ENCODE peak calls at places on chromosomes 16 and 17, in four cellular contexts. V is tibial nerve, Z is DND-41, N is GM23248. H is an unnamed sample.
A peak's percentile ranks its signal among the peaks of the same experiment; 100 is the strongest.

GRCh38 chr16:64751906-64752305 is 370.0 kb downstream of the CDH11 start:
- DNase-seq in V (no peak), Z (no peak), N (peak; percentile 86), H (no peak)

GRCh38 chr16:89983550-89983949 is 35.0 kb downstream of the DEF8 start:
- DNase-seq in V (no peak), Z (no peak), N (no peak), H (no peak)

GRCh38 chr17:965311-965989 is 14.1 kb downstream of the NXN start:
- DNase-seq in V (no peak), Z (no peak), N (no peak), H (no peak)

GRCh38 chr16:66930189-66930588 is 4.0 kb downstream of the CIAO2B start:
- DNase-seq in V (no peak), Z (no peak), N (peak; percentile 81), H (no peak)

GRCh38 chr17:17711708-17712141 is 30.5 kb downstream of the RAI1 start:
- DNase-seq in V (no peak), Z (no peak), N (no peak), H (no peak)

GRCh38 chr17:28991779-28992178 is 14.1 kb downstream of the SEZ6 start:
- DNase-seq in V (no peak), Z (no peak), N (no peak), H (no peak)

GRCh38 chr16:30417447-30418349 is 10.3 kb downstream of the ZNF771 start:
- DNase-seq in V (no peak), Z (peak; percentile 91), N (peak; percentile 94), H (peak; percentile 87)

GRCh38 chr16:53435066-53435688 is 906 bp downstream of the RBL2 start:
- DNase-seq in V (peak; percentile 55), Z (peak; percentile 61), N (peak; percentile 94), H (no peak)

GRCh38 chr17:64216385-64217248 is 46.4 kb downstream of the TEX2 start:
- DNase-seq in V (no peak), Z (no peak), N (peak; percentile 25), H (no peak)

GRCh38 chr17:38922538-38923291 is 2.7 kb upstream of the LASP1NB start:
- DNase-seq in V (peak; percentile 69), Z (no peak), N (peak; percentile 54), H (no peak)

GRCh38 chr17:37527249-37527851 is 37.7 kb downstream of the DUSP14 start:
- DNase-seq in V (no peak), Z (peak; percentile 42), N (peak; percentile 80), H (peak; percentile 33)

GRCh38 chr16:64964126-64964540 is 157.7 kb downstream of the CDH11 start:
- DNase-seq in V (no peak), Z (no peak), N (peak; percentile 68), H (no peak)

GRCh38 chr17:75819723-75820410 is 24.3 kb downstream of the UNC13D start:
- DNase-seq in V (no peak), Z (no peak), N (no peak), H (no peak)
- H3K27ac ChIP-seq in V (no peak overlapping the region), Z (no peak overlapping the region), N (no peak overlapping the region), H (no peak overlapping the region)

GRCh38 chr17:81805707-81806460 is 1.9 kb downstream of the GCGR start:
- DNase-seq in V (no peak), Z (no peak), N (no peak), H (no peak)
- H3K27me3 ChIP-seq in V (peaks cover 95% of the 10 kb centered on the region), Z (no peaks in the 10 kb centered on the region), N (peaks cover 78% of the 10 kb centered on the region), H (peaks cover 26% of the 10 kb centered on the region)

DNA sequence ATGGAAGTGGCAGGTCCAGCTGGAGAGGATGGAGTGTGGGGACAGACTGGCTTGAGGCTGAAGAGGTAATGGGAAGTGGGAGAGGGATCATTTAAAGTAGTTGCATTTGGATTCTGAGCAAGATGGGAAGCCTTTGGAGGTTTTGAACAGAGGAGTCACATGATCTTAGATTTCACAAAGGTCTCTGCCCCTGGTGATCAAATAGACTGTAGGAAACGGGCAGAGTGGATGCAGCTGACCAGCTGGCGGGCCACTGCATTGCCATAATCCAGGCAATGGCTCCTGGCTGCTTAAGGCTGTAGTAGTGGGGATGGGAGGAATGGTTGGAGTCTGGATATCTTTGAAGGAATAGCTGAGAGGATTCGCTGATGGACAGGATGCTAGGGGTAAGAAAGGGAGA is 81.5 kb downstream of the SLC6A2 start:
- DNase-seq in V (no peak), Z (no peak), N (no peak), H (no peak)
- H3K4me3 ChIP-seq in V (no peak overlapping the region), Z (no peak overlapping the region), N (no peak overlapping the region), H (no peak overlapping the region)

GRCh38 chr17:58789160-58789559 is 33.5 kb downstream of the PPM1E start:
- DNase-seq in V (no peak), Z (no peak), N (no peak), H (no peak)
- H3K27ac ChIP-seq in V (no peak overlapping the region), Z (no peak overlapping the region), N (no peak overlapping the region), H (no peak overlapping the region)

GRCh38 chr16:24255446-24256352 is at the start of gene CACNG3:
- DNase-seq in V (no peak), Z (peak; percentile 83), N (peak; percentile 65), H (peak; percentile 57)

GRCh38 chr16:24253192-24253591 is 2.9 kb upstream of the CACNG3 start:
- DNase-seq in V (no peak), Z (peak; percentile 33), N (peak; percentile 55), H (peak; percentile 68)

GRCh38 chr16:24257965-24258364 is 1.8 kb downstream of the CACNG3 start:
- DNase-seq in V (no peak), Z (no peak), N (peak; percentile 2), H (no peak)
- H3K27me3 ChIP-seq in V (peaks cover 50% of the 10 kb centered on the region), Z (no peaks in the 10 kb centered on the region), N (no peaks in the 10 kb centered on the region), H (peaks cover 8% of the 10 kb centered on the region)

GRCh38 chr16:24734382-24734781 is 4.9 kb downstream of the TNRC6A start:
- DNase-seq in V (no peak), Z (no peak), N (peak; percentile 54), H (no peak)

GRCh38 chr16:24738895-24739294 is 9.4 kb downstream of the TNRC6A start:
- DNase-seq in V (no peak), Z (no peak), N (no peak), H (no peak)

GRCh38 chr16:24737916-24738594 is 8.6 kb downstream of the TNRC6A start:
- DNase-seq in V (no peak), Z (no peak), N (no peak), H (no peak)

GRCh38 chr16:24736758-24737157 is 7.3 kb downstream of the TNRC6A start:
- DNase-seq in V (no peak), Z (no peak), N (no peak), H (no peak)

DNA sequence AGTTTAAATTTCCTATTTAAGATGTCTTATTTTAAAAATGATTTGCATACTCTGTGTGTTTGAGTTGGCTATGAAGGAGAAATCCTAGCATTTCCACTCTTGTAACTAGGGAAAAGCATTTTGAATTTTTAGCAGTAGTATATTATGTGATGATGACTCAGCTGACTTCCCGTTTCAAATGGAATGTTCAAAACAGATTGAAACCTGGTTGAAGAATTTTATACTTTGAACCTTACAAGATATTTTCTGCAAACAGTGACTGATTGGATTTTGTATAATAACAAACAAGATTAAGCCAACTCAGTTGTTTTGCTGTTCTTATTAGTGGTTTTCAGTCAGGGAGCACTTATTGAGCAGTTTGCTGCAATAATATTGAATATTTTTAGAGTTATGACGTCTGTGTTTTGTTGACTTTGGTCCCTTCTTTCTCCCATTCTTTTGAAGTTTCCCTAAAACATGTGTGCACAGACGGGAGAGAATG is 8.0 kb downstream of the TNRC6A start:
- DNase-seq in V (no peak), Z (no peak), N (peak; percentile 75), H (no peak)
- H3K4me3 ChIP-seq in V (no peak overlapping the region), Z (no peak overlapping the region), N (peak overlapping the region; percentile 59), H (no peak overlapping the region)

GRCh38 chr16:13060932-13061331 is 159.5 kb downstream of the SHISA9 start:
- DNase-seq in V (no peak), Z (no peak), N (no peak), H (no peak)
- H3K27ac ChIP-seq in V (no peak overlapping the region), Z (no peak overlapping the region), N (no peak overlapping the region), H (no peak overlapping the region)

DNA sequence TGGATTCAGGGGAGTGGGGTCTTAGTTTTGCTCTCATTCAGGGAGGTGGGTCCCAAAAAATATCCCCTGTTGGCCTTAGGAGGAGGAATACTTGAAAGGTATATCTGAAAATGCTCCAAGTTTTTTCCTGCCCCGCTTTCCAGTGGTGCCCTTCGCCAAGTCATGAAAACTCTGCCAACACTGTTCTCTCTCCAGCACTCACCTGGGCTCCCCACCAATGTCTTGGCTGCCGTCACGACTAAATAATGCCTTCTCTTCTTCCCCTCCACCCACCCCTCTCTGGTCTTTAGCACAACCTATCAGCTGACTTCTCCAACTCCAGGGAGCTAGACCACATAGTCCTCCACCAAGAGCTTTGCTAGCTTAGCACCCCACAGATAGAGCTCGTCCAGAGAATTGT is 30.6 kb downstream of the ZFHX3 start:
- DNase-seq in V (no peak), Z (no peak), N (no peak), H (no peak)
- H3K27me3 ChIP-seq in V (no peaks in the 10 kb centered on the region), Z (no peaks in the 10 kb centered on the region), N (no peaks in the 10 kb centered on the region), H (no peaks in the 10 kb centered on the region)